ENCODE peak calls at places on chromosomes 1 and 21, in six cellular contexts. One of them, this sample, is unnamed.

GRCh38 chr1:32498751-32499150 is 33.9 kb downstream of the ZBTB8B start:
- DNase-seq in coronary artery: no peak
- DNase-seq in NB4: no peak
- DNase-seq in GM23248: no peak
- DNase-seq in mucosa of descending colon: no peak
- DNase-seq in body of pancreas: no peak
- DNase-seq in this sample: no peak

GRCh38 chr1:87949711-87950110 is 621.0 kb downstream of the LMO4 start:
- DNase-seq in body of pancreas: no peak
- DNase-seq in NB4: no peak
- DNase-seq in coronary artery: no peak
- DNase-seq in GM23248: no peak
- DNase-seq in mucosa of descending colon: no peak
- DNase-seq in this sample: no peak

GRCh38 chr1:4615138-4615470 is 39.3 kb upstream of the AJAP1 start:
- DNase-seq in body of pancreas: no peak
- DNase-seq in NB4: no peak
- DNase-seq in GM23248: no peak
- DNase-seq in mucosa of descending colon: no peak
- DNase-seq in coronary artery: no peak
- DNase-seq in this sample: no peak

GRCh38 chr1:233470738-233471499 is 143.0 kb upstream of the KCNK1 start:
- DNase-seq in coronary artery: no peak
- DNase-seq in NB4: no peak
- DNase-seq in mucosa of descending colon: no peak
- DNase-seq in body of pancreas: no peak
- DNase-seq in GM23248: no peak
- DNase-seq in this sample: no peak

GRCh38 chr1:40797668-40798010 is 14.1 kb downstream of the KCNQ4 start:
- DNase-seq in coronary artery: no peak
- DNase-seq in NB4: no peak
- DNase-seq in mucosa of descending colon: no peak
- DNase-seq in GM23248: no peak
- DNase-seq in body of pancreas: no peak
- DNase-seq in this sample: no peak

GRCh38 chr1:226649780-226650179 is 89.3 kb downstream of the ITPKB start:
- DNase-seq in coronary artery: no peak
- DNase-seq in NB4: peak
- DNase-seq in body of pancreas: no peak
- DNase-seq in GM23248: peak
- DNase-seq in mucosa of descending colon: no peak
- DNase-seq in this sample: no peak

GRCh38 chr1:88079036-88079435 is 605.0 kb upstream of the PKN2 start:
- DNase-seq in GM23248: peak
- DNase-seq in coronary artery: no peak
- DNase-seq in NB4: peak
- DNase-seq in body of pancreas: no peak
- DNase-seq in mucosa of descending colon: no peak
- DNase-seq in this sample: no peak

GRCh38 chr1:222785553-222785952 is 29.3 kb upstream of the DISP1 start:
- DNase-seq in NB4: no peak
- DNase-seq in body of pancreas: no peak
- DNase-seq in coronary artery: no peak
- DNase-seq in GM23248: no peak
- DNase-seq in mucosa of descending colon: no peak
- DNase-seq in this sample: no peak

GRCh38 chr21:46081022-46081861 is 16.7 kb upstream of the COL6A2 start:
- DNase-seq in mucosa of descending colon: no peak
- DNase-seq in body of pancreas: peak
- DNase-seq in GM23248: peak
- DNase-seq in NB4: no peak
- DNase-seq in coronary artery: peak
- DNase-seq in this sample: no peak

DNA sequence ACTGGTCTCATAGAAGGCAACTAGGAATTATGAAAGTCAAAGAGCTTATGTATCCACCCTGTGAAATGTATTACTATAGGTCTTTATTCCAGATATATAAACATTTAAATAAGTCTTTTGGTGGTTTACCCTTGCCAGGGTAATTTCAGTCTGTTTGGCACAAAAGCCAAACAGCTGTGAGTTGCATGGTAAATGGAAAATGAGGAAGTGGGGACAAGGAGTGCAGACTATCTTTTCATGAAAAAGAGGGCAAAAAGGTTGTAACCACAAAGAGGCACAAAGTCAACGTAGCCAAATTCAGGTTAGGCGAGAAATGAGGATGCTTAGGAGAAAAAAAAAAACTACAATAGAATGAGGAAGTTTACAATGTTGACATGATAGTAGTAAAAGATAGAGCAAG is 492.3 kb upstream of the PRMT6 start:
- DNase-seq in NB4: peak
- DNase-seq in GM23248: no peak
- DNase-seq in body of pancreas: no peak
- DNase-seq in coronary artery: no peak
- DNase-seq in mucosa of descending colon: no peak
- DNase-seq in this sample: no peak
- H3K4me3 ChIP-seq in NB4: no peak
- H3K4me3 ChIP-seq in GM23248: no peak
- H3K4me3 ChIP-seq in body of pancreas: no peak
- H3K4me3 ChIP-seq in coronary artery: no peak
- H3K4me3 ChIP-seq in mucosa of descending colon: no peak
- H3K4me3 ChIP-seq in this sample: no peak

DNA sequence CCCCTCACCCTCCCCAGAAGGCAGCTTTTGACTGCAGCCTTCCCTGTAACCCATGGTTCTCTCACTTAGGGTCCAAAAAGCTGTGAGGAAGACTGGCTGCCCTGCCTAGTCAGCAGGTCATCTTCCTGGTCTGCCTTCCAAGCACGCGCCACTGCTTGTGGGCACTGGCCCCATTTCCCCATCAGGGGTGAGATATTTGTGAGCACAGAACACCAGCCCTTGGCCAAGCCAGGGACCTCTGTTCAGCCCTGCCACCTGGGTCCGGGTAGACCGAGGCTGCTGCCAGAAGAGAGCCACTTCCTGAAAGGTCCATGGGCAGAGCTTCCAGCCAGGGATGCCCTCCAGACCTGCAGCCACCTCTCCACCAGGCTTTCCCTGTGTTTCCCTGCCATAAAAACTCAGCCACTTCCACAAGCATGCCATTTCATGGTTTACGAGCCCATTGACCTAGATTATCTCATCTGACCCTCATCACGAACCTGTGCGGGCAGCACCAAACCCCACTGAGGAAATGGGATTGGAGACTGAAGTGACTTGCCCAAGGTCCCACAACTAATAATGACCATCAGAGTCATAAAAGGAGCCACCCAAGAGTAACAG is 40.5 kb downstream of the GLIS1 start:
- DNase-seq in mucosa of descending colon: no peak
- DNase-seq in GM23248: no peak
- DNase-seq in coronary artery: no peak
- DNase-seq in body of pancreas: no peak
- DNase-seq in NB4: no peak
- DNase-seq in this sample: no peak
- H3K4me3 ChIP-seq in mucosa of descending colon: no peak
- H3K4me3 ChIP-seq in GM23248: no peak
- H3K4me3 ChIP-seq in coronary artery: no peak
- H3K4me3 ChIP-seq in body of pancreas: no peak
- H3K4me3 ChIP-seq in NB4: no peak
- H3K4me3 ChIP-seq in this sample: no peak

GRCh38 chr1:83619497-83619896 is 379.4 kb downstream of the TTLL7 start:
- DNase-seq in GM23248: no peak
- DNase-seq in NB4: no peak
- DNase-seq in body of pancreas: no peak
- DNase-seq in mucosa of descending colon: no peak
- DNase-seq in coronary artery: no peak
- DNase-seq in this sample: peak
- H3K4me3 ChIP-seq in GM23248: no peak
- H3K4me3 ChIP-seq in NB4: no peak
- H3K4me3 ChIP-seq in body of pancreas: no peak
- H3K4me3 ChIP-seq in mucosa of descending colon: no peak
- H3K4me3 ChIP-seq in coronary artery: no peak
- H3K4me3 ChIP-seq in this sample: no peak

GRCh38 chr1:1598051-1598719 is 1.8 kb downstream of the FNDC10 start:
- DNase-seq in coronary artery: no peak
- DNase-seq in NB4: peak
- DNase-seq in GM23248: no peak
- DNase-seq in mucosa of descending colon: no peak
- DNase-seq in body of pancreas: peak
- DNase-seq in this sample: no peak
- H3K4me3 ChIP-seq in coronary artery: no peak
- H3K4me3 ChIP-seq in NB4: no peak
- H3K4me3 ChIP-seq in GM23248: no peak
- H3K4me3 ChIP-seq in mucosa of descending colon: no peak
- H3K4me3 ChIP-seq in body of pancreas: no peak
- H3K4me3 ChIP-seq in this sample: no peak

GRCh38 chr1:2087766-2088165 is 37.6 kb downstream of the PRKCZ start:
- DNase-seq in coronary artery: no peak
- DNase-seq in GM23248: no peak
- DNase-seq in NB4: no peak
- DNase-seq in mucosa of descending colon: no peak
- DNase-seq in body of pancreas: no peak
- DNase-seq in this sample: no peak
- H3K4me3 ChIP-seq in coronary artery: no peak
- H3K4me3 ChIP-seq in GM23248: no peak
- H3K4me3 ChIP-seq in NB4: no peak
- H3K4me3 ChIP-seq in mucosa of descending colon: no peak
- H3K4me3 ChIP-seq in body of pancreas: no peak
- H3K4me3 ChIP-seq in this sample: no peak

This sample was measured in BJ.